ENCODE peak calls at places on chromosomes 4 and X, in nine cellular contexts. N is IMR-90, Q is upper lobe of left lung, P is uterus, J is H54, H is sigmoid colon, V is stomach, U is K562, R is right lobe of liver. Z is an unnamed sample.

GRCh38 chrX:21487832-21488231 is 113.6 kb downstream of the CNKSR2 start:
- DNase-seq in Q (no peak), U (no peak), V (no peak), J (no peak), R (no peak), N (peak), P (no peak), H (no peak), Z (no peak)

GRCh38 chrX:2829066-2829430 is 318 bp downstream of the GYG2 start:
- DNase-seq in Q (peak), U (peak), H (no peak), V (no peak), J (no peak), R (no peak), N (no peak), P (no peak), Z (no peak)

GRCh38 chr4:68361146-68361589 is 11.3 kb upstream of the YTHDC1 start:
- DNase-seq in R (no peak), J (no peak), P (no peak), H (no peak), U (no peak), N (peak), V (no peak), Q (no peak), Z (no peak)

GRCh38 chr4:168398589-168398988 is 80.0 kb upstream of the DDX60 start:
- DNase-seq in N (no peak), Q (no peak), J (no peak), P (no peak), U (no peak), H (no peak), R (no peak), V (no peak), Z (peak)

GRCh38 chrX:123348468-123348867 is 164.4 kb downstream of the GRIA3 start:
- DNase-seq in J (no peak), H (no peak), V (no peak), U (no peak), Q (no peak), P (no peak), R (no peak), N (no peak), Z (no peak)

GRCh38 chr4:10611673-10612072 is 72.9 kb downstream of the CLNK start:
- DNase-seq in Q (no peak), V (no peak), P (no peak), R (no peak), J (peak), N (peak), U (no peak), H (no peak), Z (no peak)

GRCh38 chrX:15816453-15816838 is 26.2 kb downstream of the ZRSR2 start:
- DNase-seq in J (no peak), Q (no peak), H (no peak), V (no peak), U (no peak), R (no peak), N (peak), P (no peak), Z (no peak)

GRCh38 chrX:47523297-47523696 is 37.7 kb upstream of the ARAF start:
- DNase-seq in V (peak), Q (peak), U (peak), P (peak), J (peak), R (peak), N (peak), H (peak), Z (peak)

GRCh38 chr4:138014664-138015288 is 227.4 kb downstream of the SLC7A11 start:
- DNase-seq in U (no peak), N (no peak), P (no peak), J (no peak), H (no peak), R (no peak), Q (no peak), V (no peak), Z (no peak)

GRCh38 chr4:67727124-67727850 is 26.3 kb upstream of the UBA6 start:
- DNase-seq in H (no peak), U (no peak), J (no peak), V (no peak), N (peak), P (no peak), Q (no peak), R (no peak), Z (peak)

GRCh38 chr4:31171362-31171761 is 451.2 kb downstream of the PCDH7 start:
- DNase-seq in Q (no peak), P (no peak), R (no peak), N (no peak), V (no peak), J (no peak), U (no peak), H (no peak), Z (no peak)

GRCh38 chrX:56233682-56234081 is 1.5 kb downstream of the KLF8 start:
- DNase-seq in J (no peak), R (peak), N (no peak), U (no peak), Q (peak), P (peak), H (peak), V (no peak), Z (no peak)

GRCh38 chr4:165905405-165906027 is 32.5 kb downstream of the TLL1 start:
- DNase-seq in J (peak), P (no peak), H (no peak), N (no peak), V (no peak), R (no peak), Q (no peak), U (no peak), Z (no peak)

GRCh38 chrX:39065051-39065871 is 264.0 kb downstream of the MID1IP1 start:
- DNase-seq in H (no peak), P (no peak), U (no peak), J (no peak), R (no peak), N (no peak), V (no peak), Q (peak), Z (no peak)

GRCh38 chr4:142331646-142332045 is 514.5 kb downstream of the INPP4B start:
- DNase-seq in H (no peak), P (no peak), U (no peak), Q (no peak), N (peak), J (no peak), V (no peak), R (no peak), Z (no peak)

GRCh38 chrX:150348365-150348764 is 14.8 kb upstream of the MAMLD1 start:
- DNase-seq in U (no peak), P (no peak), N (no peak), Q (no peak), J (no peak), H (no peak), V (no peak), R (no peak), Z (no peak)

GRCh38 chr4:26298198-26298950 is 22.4 kb upstream of the RBPJ start:
- DNase-seq in N (peak), R (no peak), H (no peak), J (no peak), Q (no peak), U (no peak), V (no peak), P (no peak), Z (no peak)

GRCh38 chrX:134186362-134187121 is 50.4 kb upstream of the CCDC160 start:
- DNase-seq in Q (no peak), J (no peak), P (no peak), N (no peak), U (no peak), H (no peak), V (no peak), R (no peak), Z (no peak)

DNA sequence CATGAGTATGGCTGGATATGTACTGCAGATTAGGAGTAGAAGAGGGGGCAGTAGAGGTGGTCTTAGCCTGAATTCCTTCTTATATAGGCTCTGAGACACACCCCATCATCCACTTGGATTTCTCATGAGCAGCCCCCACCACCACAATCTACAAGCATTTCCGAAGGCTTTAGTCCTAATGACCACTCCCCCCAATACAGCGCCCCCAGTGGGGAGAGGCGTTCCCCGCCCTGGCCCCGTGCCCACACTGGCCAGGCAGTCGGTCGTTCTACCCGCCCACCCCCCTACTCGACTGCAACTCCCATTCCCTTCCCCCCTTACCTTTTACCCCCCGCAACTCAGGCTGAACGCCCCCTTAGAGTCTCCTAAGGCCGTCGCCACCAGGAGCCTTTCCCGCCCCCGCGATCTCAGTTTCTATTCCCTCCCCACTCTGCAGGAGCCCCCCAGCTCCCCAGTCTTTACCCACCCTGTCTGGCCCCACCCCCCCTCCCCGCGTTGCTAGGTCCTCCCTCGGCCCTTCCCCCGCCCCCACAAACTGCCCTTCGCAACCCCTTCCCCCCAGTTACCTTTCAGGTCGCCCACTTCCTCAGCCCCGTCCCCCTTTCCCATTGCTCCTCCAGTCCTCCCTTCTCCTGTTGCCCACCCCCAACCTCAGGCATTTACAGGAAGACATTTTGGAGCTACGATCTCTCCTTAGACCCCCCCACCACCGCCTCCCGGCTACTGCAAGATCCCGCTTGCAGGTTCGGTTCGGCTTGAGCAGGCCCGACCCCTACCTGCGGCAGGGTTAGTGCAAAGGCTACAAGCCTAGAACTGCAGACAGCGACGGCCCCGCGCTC is 468 bp downstream of the ZMYM3 start:
- DNase-seq in U (peak), P (peak), H (no peak), N (peak), Q (peak), V (peak), J (peak), R (peak), Z (peak)
- TF ChIP-seq POLR2A in U (peak), P (no peak), H (no peak), N (no peak), Q (no peak), V (no peak), J (no peak), R (no peak), Z (no peak)

GRCh38 chr4:88823058-88823919 is 125.7 kb upstream of the NAP1L5 start:
- DNase-seq in Q (no peak), N (peak), J (peak), U (peak), P (peak), V (peak), H (peak), R (peak), Z (peak)
- TF ChIP-seq POLR2A in Q (no peak), N (peak), J (no peak), U (peak), P (peak), V (no peak), H (peak), R (peak), Z (peak)

GRCh38 chr4:145804134-145804533 is 124.2 kb downstream of the C4orf51 start:
- DNase-seq in V (no peak), H (no peak), U (no peak), J (no peak), P (peak), N (peak), Q (no peak), R (no peak), Z (peak)

GRCh38 chr4:145808021-145808650 is 128.2 kb downstream of the C4orf51 start:
- DNase-seq in Q (no peak), N (peak), V (no peak), U (peak), R (no peak), P (no peak), J (peak), H (no peak), Z (peak)

GRCh38 chr4:145808848-145809512 is 129.0 kb downstream of the C4orf51 start:
- DNase-seq in V (no peak), H (no peak), Q (no peak), U (no peak), J (no peak), P (no peak), R (no peak), N (no peak), Z (no peak)

GRCh38 chr4:145805490-145805889 is 125.5 kb downstream of the C4orf51 start:
- DNase-seq in U (no peak), V (no peak), Q (no peak), J (no peak), N (peak), H (no peak), R (peak), P (no peak), Z (no peak)
- TF ChIP-seq POLR2A in U (no peak), V (no peak), Q (no peak), J (no peak), N (no peak), H (no peak), R (no peak), P (no peak), Z (no peak)

GRCh38 chr4:185587444-185588161 is 52.3 kb upstream of the PDLIM3 start:
- DNase-seq in H (no peak), Q (peak), V (peak), R (no peak), U (no peak), P (no peak), N (peak), J (no peak), Z (no peak)
- TF ChIP-seq POLR2A in H (no peak), Q (no peak), V (no peak), R (no peak), U (no peak), P (no peak), N (no peak), J (no peak), Z (no peak)

Z was measured in erythroblast.